ENCODE peak calls at places on chromosomes 5 and 9, in ten cellular contexts. C is cardiac fibroblast, E is osteoblast, S is stomach, F is transverse colon, L is foreskin fibroblast, V is HL-60, A is choroid plexus epithelial cell, I is GM23338, Z is AG09319. U is an unnamed sample.

GRCh38 chr5:117454716-117455212 is 880.1 kb upstream of the SEMA6A start:
- DNase-seq in Z (no peak), F (peak), C (peak), E (no peak), I (peak), A (peak), S (peak), L (no peak), V (peak), U (no peak)

GRCh38 chr5:152349683-152350526 is 55.2 kb downstream of the NMUR2 start:
- DNase-seq in Z (no peak), S (peak), L (no peak), A (peak), I (peak), E (no peak), F (peak), V (no peak), C (peak), U (no peak)

GRCh38 chr9:112009656-112010055 is 113.0 kb downstream of the UGCG start:
- DNase-seq in E (no peak), I (no peak), S (no peak), Z (no peak), V (peak), C (no peak), F (no peak), L (no peak), A (peak), U (no peak)

GRCh38 chr9:69444021-69444420 is 119.0 kb downstream of the ENTREP1 start:
- DNase-seq in I (no peak), Z (no peak), V (no peak), A (no peak), F (no peak), L (peak), E (no peak), S (no peak), C (peak), U (no peak)

GRCh38 chr9:70962761-70963445 is 158.5 kb downstream of the TRPM3 start:
- DNase-seq in L (no peak), I (no peak), A (peak), V (no peak), Z (no peak), S (no peak), F (no peak), E (no peak), C (no peak), U (no peak)

GRCh38 chr9:133430244-133430643 is 8.1 kb downstream of the ADAMTS13 start:
- DNase-seq in E (peak), V (no peak), C (no peak), F (no peak), Z (no peak), S (no peak), L (no peak), A (no peak), I (no peak), U (no peak)

GRCh38 chr5:139690385-139691274 is 42.5 kb downstream of the CXXC5 start:
- DNase-seq in A (peak), C (peak), V (no peak), L (peak), F (no peak), E (peak), Z (no peak), I (peak), S (no peak), U (no peak)

GRCh38 chr5:150582281-150582791 is 58.1 kb upstream of the SYNPO start:
- DNase-seq in F (peak), S (peak), C (peak), A (peak), L (no peak), V (no peak), Z (no peak), I (no peak), E (no peak), U (no peak)

GRCh38 chr5:10434392-10434791 is 7.3 kb upstream of the ROPN1L start:
- DNase-seq in E (no peak), A (peak), Z (no peak), F (no peak), V (no peak), L (no peak), C (no peak), I (no peak), S (no peak), U (no peak)

GRCh38 chr5:175821790-175822211 is 49.6 kb upstream of the CPLX2 start:
- DNase-seq in L (no peak), I (no peak), S (no peak), Z (no peak), V (no peak), E (peak), C (no peak), A (no peak), F (no peak), U (no peak)

GRCh38 chr5:10401499-10401898 is 40.2 kb upstream of the ROPN1L start:
- DNase-seq in Z (no peak), L (no peak), C (no peak), A (no peak), I (no peak), S (no peak), E (no peak), F (no peak), V (no peak), U (no peak)

GRCh38 chr5:179271301-179271650 is 74.0 kb downstream of the ADAMTS2 start:
- DNase-seq in E (no peak), F (no peak), S (no peak), V (no peak), I (no peak), C (no peak), L (no peak), Z (no peak), A (no peak), U (no peak)

GRCh38 chr5:32090026-32090754 is 83.9 kb downstream of the GOLPH3 start:
- DNase-seq in I (no peak), Z (no peak), F (no peak), C (no peak), S (no peak), V (no peak), E (no peak), A (no peak), L (no peak), U (no peak)

GRCh38 chr9:134419684-134420076 is 93.4 kb downstream of the RXRA start:
- DNase-seq in I (peak), S (no peak), F (no peak), A (no peak), Z (no peak), C (no peak), L (no peak), E (no peak), V (no peak), U (no peak)

GRCh38 chr5:135964670-135965320 is 10.0 kb upstream of the LECT2 start:
- DNase-seq in V (no peak), Z (peak), S (no peak), A (peak), C (peak), E (no peak), L (no peak), F (no peak), I (no peak), U (no peak)

GRCh38 chr9:129867138-129868032 is 32.1 kb downstream of the USP20 start:
- DNase-seq in A (no peak), V (no peak), I (peak), L (no peak), F (no peak), Z (no peak), C (no peak), E (peak), S (no peak), U (no peak)

GRCh38 chr9:13787234-13787833 is 507.8 kb upstream of the MPDZ start:
- DNase-seq in I (no peak), Z (peak), A (peak), V (no peak), L (peak), S (no peak), F (no peak), C (peak), E (no peak), U (no peak)

GRCh38 chr5:68295772-68296171 is 80.2 kb downstream of the PIK3R1 start:
- DNase-seq in I (no peak), F (no peak), Z (no peak), E (no peak), C (no peak), L (no peak), V (no peak), A (no peak), S (no peak), U (no peak)

GRCh38 chr5:180067986-180068385 is 3.6 kb downstream of the RNF130 start:
- DNase-seq in I (no peak), V (no peak), C (no peak), F (no peak), E (no peak), A (no peak), L (no peak), Z (no peak), S (no peak), U (no peak)

GRCh38 chr9:124770359-124771020 is 621 bp downstream of the NR6A1 start:
- DNase-seq in S (no peak), I (peak), V (no peak), Z (no peak), L (no peak), E (peak), F (peak), A (no peak), C (no peak), U (no peak)

GRCh38 chr9:132144708-132145365 is 17.0 kb upstream of the NTNG2 start:
- DNase-seq in C (peak), A (peak), V (no peak), Z (no peak), E (peak), I (no peak), S (no peak), F (no peak), L (no peak), U (no peak)

GRCh38 chr5:34695275-34696032 is 39.3 kb downstream of the RAI14 start:
- DNase-seq in S (no peak), C (no peak), L (no peak), A (peak), V (no peak), Z (no peak), I (no peak), E (no peak), F (no peak), U (no peak)

GRCh38 chr9:15271403-15271802 is 35.6 kb downstream of the TTC39B start:
- DNase-seq in S (no peak), I (no peak), L (no peak), Z (no peak), V (no peak), F (no peak), E (no peak), C (no peak), A (no peak), U (no peak)

GRCh38 chr5:15027764-15028163 is 156.2 kb upstream of the ANKH start:
- DNase-seq in C (no peak), I (no peak), A (no peak), V (no peak), Z (no peak), F (no peak), S (no peak), E (no peak), L (no peak), U (no peak)

GRCh38 chr5:146704949-146705665 is 173.4 kb downstream of the PPP2R2B start:
- DNase-seq in S (no peak), L (no peak), F (no peak), V (no peak), E (no peak), I (no peak), A (no peak), Z (no peak), C (no peak), U (no peak)

GRCh38 chr5:146707316-146707715 is 171.2 kb downstream of the PPP2R2B start:
- DNase-seq in I (no peak), L (no peak), S (no peak), Z (no peak), C (no peak), F (no peak), A (no peak), E (no peak), V (no peak), U (no peak)

GRCh38 chr5:146703499-146703898 is 175.1 kb downstream of the PPP2R2B start:
- DNase-seq in L (no peak), F (no peak), Z (no peak), A (no peak), C (no peak), E (no peak), I (no peak), V (no peak), S (no peak), U (no peak)

GRCh38 chr5:146703899-146704298 is 174.7 kb downstream of the PPP2R2B start:
- DNase-seq in F (no peak), L (no peak), C (no peak), A (no peak), I (no peak), E (no peak), V (no peak), Z (no peak), S (no peak), U (no peak)

DNA sequence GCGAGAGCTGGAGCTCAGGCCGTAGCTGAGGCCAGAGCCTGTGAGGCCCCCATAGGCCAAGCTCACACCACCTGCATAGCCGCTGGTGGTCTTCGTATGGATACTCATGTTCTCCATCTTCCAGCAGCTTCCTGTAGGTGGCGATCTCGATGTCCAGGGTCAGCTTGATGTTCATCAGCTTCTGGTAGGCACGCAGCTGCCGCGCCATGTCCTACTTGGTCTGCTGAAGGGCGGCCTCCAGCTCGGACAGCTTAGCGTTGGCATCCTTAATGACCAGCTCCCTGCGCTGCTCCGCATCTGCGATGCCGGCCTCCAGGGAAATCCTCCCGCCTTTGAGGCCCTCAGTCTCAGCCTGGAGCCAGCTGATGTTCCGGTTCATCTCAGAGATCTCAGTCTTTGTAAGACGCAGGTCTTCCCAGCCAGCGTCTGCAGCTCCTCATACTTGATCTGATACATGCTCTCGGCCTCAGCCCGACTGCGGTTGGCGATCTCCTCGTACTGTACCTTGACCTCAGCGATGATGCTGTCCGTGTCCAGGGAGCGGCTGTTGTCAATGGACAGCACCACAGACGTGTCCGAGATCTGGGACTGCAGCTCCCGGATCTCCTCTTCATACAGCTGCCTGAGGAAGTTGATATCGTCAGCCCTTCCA is 172.1 kb downstream of the PPP2R2B start:
- DNase-seq in S (no peak), I (peak), A (no peak), F (no peak), V (no peak), Z (no peak), C (no peak), E (no peak), L (no peak), U (no peak)
- TF ChIP-seq CTCF in S (no peak), I (peak), A (no peak), F (no peak), V (no peak), Z (no peak), C (no peak), E (no peak), L (no peak), U (no peak)

GRCh38 chr9:91760906-91761305 is 189.1 kb downstream of the ROR2 start:
- DNase-seq in I (no peak), E (no peak), F (peak), C (no peak), L (no peak), S (no peak), V (no peak), A (no peak), Z (no peak), U (no peak)

GRCh38 chr9:91764661-91765060 is 185.4 kb downstream of the ROR2 start:
- DNase-seq in I (no peak), C (no peak), F (no peak), S (no peak), E (no peak), V (no peak), A (no peak), Z (no peak), L (no peak), U (no peak)

GRCh38 chr9:91758491-91758981 is 191.5 kb downstream of the ROR2 start:
- DNase-seq in I (peak), E (peak), S (peak), F (peak), C (peak), A (peak), L (peak), V (no peak), Z (no peak), U (no peak)

GRCh38 chr9:91757802-91758201 is 192.2 kb downstream of the ROR2 start:
- DNase-seq in C (no peak), S (no peak), A (no peak), V (no peak), F (no peak), Z (no peak), L (no peak), I (no peak), E (no peak), U (no peak)

DNA sequence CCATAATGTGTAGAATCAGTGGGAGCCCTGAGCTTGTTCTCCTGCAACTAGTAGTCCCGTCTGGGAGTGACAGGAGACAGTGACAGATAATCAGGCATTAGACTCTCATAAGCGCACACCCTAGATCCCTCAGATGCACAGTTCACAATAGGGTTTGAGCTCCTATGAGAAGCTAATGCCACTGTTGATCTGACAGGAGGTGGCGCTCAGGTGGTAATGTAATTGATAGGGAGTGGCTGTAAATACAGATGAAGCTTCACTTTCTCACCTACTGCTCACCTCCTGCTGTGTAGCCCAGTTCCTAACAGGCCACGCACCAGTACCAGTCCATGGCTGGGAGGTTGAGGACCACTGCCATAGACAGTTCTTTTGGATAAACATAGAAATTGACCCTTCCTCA is 188.7 kb downstream of the ROR2 start:
- DNase-seq in F (no peak), Z (no peak), L (no peak), V (no peak), C (no peak), A (no peak), I (no peak), E (no peak), S (no peak), U (no peak)
- TF ChIP-seq CTCF in F (no peak), Z (no peak), L (no peak), V (no peak), C (no peak), A (no peak), I (peak), E (no peak), S (no peak), U (no peak)

GRCh38 chr5:133925866-133926488 is 42.4 kb downstream of the C5orf15 start:
- DNase-seq in S (no peak), F (no peak), E (no peak), C (no peak), L (no peak), I (no peak), V (no peak), Z (no peak), A (peak), U (no peak)

GRCh38 chr5:133927616-133928180 is 40.7 kb downstream of the C5orf15 start:
- DNase-seq in E (no peak), F (no peak), L (no peak), A (no peak), V (no peak), I (no peak), C (no peak), Z (no peak), S (no peak), U (no peak)

GRCh38 chr5:133925269-133925668 is 43.2 kb downstream of the C5orf15 start:
- DNase-seq in V (no peak), L (no peak), F (no peak), S (no peak), I (no peak), C (no peak), E (no peak), A (no peak), Z (no peak), U (no peak)

GRCh38 chr5:133926960-133927615 is 41.3 kb downstream of the C5orf15 start:
- DNase-seq in I (no peak), S (peak), F (no peak), V (no peak), C (peak), A (no peak), L (no peak), Z (no peak), E (no peak), U (peak)

GRCh38 chr5:133926489-133926878 is 41.9 kb downstream of the C5orf15 start:
- DNase-seq in I (no peak), E (no peak), V (no peak), A (no peak), S (no peak), Z (no peak), L (no peak), C (no peak), F (no peak), U (no peak)
- TF ChIP-seq CTCF in I (no peak), E (no peak), V (no peak), A (no peak), S (no peak), Z (no peak), L (no peak), C (no peak), F (no peak), U (no peak)

DNA sequence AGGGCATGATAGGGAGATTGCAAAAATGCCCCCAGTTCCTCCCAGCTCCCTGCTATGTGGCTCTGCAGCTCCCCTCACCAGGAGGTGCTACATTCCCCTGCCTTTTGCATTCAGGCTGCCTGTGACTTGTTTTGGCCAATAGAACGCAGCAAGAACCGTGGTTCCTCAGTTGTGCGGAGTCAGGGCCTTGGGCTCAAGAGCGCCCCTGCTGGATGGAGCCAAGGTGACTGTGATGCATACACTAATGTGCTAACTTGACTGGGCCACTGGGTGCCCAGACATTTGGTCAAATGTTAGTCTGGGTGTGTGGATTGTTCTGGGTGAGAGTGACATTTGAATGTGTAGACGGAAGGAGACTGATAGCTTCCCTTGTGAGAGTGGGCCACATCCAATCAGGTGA is 123.3 kb upstream of the MVB12B start:
- DNase-seq in L (no peak), E (no peak), A (no peak), I (peak), C (no peak), F (no peak), Z (no peak), S (no peak), V (no peak), U (no peak)
- TF ChIP-seq CTCF in L (no peak), E (no peak), A (peak), I (peak), C (no peak), F (no peak), Z (no peak), S (no peak), V (peak), U (peak)

DNA sequence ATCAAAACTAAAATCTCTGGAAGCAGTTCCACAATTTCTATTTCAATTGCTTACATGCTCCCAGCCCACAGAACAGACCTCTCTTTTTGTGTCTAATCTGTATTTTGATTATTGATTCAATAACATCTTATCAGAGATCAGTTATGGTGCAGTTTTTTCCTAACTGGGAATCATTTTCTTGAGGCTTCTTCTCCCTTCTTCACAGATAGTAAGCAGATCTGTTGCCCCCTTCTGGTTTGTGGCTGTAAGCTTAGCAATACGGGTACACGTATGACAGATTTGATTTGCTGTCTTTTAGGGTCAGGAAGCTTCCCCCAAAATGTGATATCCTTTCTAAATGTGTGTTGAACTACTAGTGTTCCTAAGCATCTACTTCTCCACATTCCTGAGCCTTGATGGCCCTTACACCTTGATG is 39.4 kb downstream of the MRPS27 start:
- DNase-seq in V (no peak), L (peak), S (no peak), F (no peak), Z (peak), I (peak), C (peak), E (peak), A (peak), U (no peak)
- TF ChIP-seq CTCF in V (no peak), L (peak), S (no peak), F (no peak), Z (peak), I (peak), C (peak), E (peak), A (peak), U (peak)

GRCh38 chr9:77789891-77790290 is 141.8 kb upstream of the GNA14 start:
- DNase-seq in L (no peak), C (no peak), S (no peak), V (no peak), Z (no peak), A (no peak), I (no peak), F (no peak), E (no peak), U (no peak)

DNA sequence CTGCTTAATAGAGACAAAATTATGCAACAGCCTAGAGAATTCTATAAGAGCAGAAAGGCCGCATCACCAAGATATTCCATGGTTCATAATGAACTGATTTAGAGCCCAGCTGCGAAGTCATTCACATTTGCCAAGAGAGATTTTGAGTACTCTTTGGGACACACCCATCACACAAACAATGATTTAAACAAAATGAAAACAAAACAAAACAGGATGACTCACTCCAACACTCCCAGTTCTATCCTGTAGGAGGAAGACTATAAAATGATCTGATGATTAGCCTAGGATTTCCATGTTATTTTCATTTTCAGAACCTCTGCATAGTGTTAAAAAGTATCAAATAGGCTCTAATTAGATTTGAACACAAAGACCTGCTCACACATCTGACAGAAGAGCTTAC is 145.8 kb upstream of the GNA14 start:
- DNase-seq in A (no peak), S (no peak), Z (peak), F (no peak), I (no peak), C (peak), L (peak), E (no peak), V (no peak), U (no peak)
- TF ChIP-seq CTCF in A (peak), S (no peak), Z (peak), F (peak), I (no peak), C (peak), L (peak), E (no peak), V (no peak), U (no peak)

U was measured in epithelial cell of proximal tubule.